ENCODE peak calls at places on chromosomes 4 and X, in eight cellular contexts. One of them, this sample, is unnamed.

GRCh38 chr4:100288811-100289529 is 98.7 kb upstream of the DDIT4L start:
- DNase-seq in OCI-LY7: no peak
- DNase-seq in GM18507: no peak
- DNase-seq in RWPE1: no peak
- DNase-seq in A172: no peak
- DNase-seq in NCI-H2081: no peak
- DNase-seq in NCI-H460: peak; percentile 93
- DNase-seq in DMS 273 treated with DMSO at 0.1 percent for 48 hours: no peak
- DNase-seq in this sample: no peak

GRCh38 chrX:70049406-70049805 is 332 bp downstream of the AWAT2 start:
- DNase-seq in OCI-LY7: no peak
- DNase-seq in GM18507: no peak
- DNase-seq in A172: no peak
- DNase-seq in DMS 273 treated with DMSO at 0.1 percent for 48 hours: no peak
- DNase-seq in NCI-H460: no peak
- DNase-seq in RWPE1: no peak
- DNase-seq in NCI-H2081: no peak
- DNase-seq in this sample: no peak

GRCh38 chr4:151990201-151990600 is 229.4 kb upstream of the GATB start:
- DNase-seq in GM18507: no peak
- DNase-seq in OCI-LY7: no peak
- DNase-seq in DMS 273 treated with DMSO at 0.1 percent for 48 hours: no peak
- DNase-seq in NCI-H2081: no peak
- DNase-seq in RWPE1: peak; percentile 97
- DNase-seq in A172: peak; percentile 96
- DNase-seq in NCI-H460: no peak
- DNase-seq in this sample: no peak

GRCh38 chrX:153416781-153417180 is 5.5 kb downstream of the ZFP92 start:
- DNase-seq in A172: no peak
- DNase-seq in GM18507: no peak
- DNase-seq in NCI-H2081: no peak
- DNase-seq in DMS 273 treated with DMSO at 0.1 percent for 48 hours: peak; percentile 34
- DNase-seq in OCI-LY7: no peak
- DNase-seq in RWPE1: no peak
- DNase-seq in NCI-H460: no peak
- DNase-seq in this sample: no peak

GRCh38 chrX:7891928-7892327 is 35.3 kb downstream of the PNPLA4 start:
- DNase-seq in A172: no peak
- DNase-seq in OCI-LY7: no peak
- DNase-seq in NCI-H460: no peak
- DNase-seq in DMS 273 treated with DMSO at 0.1 percent for 48 hours: no peak
- DNase-seq in GM18507: no peak
- DNase-seq in RWPE1: no peak
- DNase-seq in NCI-H2081: no peak
- DNase-seq in this sample: no peak

GRCh38 chr4:36758779-36759178 is 477.4 kb downstream of the DTHD1 start:
- DNase-seq in DMS 273 treated with DMSO at 0.1 percent for 48 hours: no peak
- DNase-seq in NCI-H460: peak; percentile 80
- DNase-seq in RWPE1: no peak
- DNase-seq in A172: no peak
- DNase-seq in GM18507: no peak
- DNase-seq in NCI-H2081: no peak
- DNase-seq in OCI-LY7: no peak
- DNase-seq in this sample: no peak

GRCh38 chr4:153393397-153393796 is 48.9 kb downstream of the MND1 start:
- DNase-seq in A172: no peak
- DNase-seq in NCI-H460: no peak
- DNase-seq in RWPE1: no peak
- DNase-seq in NCI-H2081: no peak
- DNase-seq in GM18507: no peak
- DNase-seq in OCI-LY7: no peak
- DNase-seq in DMS 273 treated with DMSO at 0.1 percent for 48 hours: no peak
- DNase-seq in this sample: no peak

GRCh38 chr4:13215560-13215959 is 268.6 kb downstream of the RAB28 start:
- DNase-seq in DMS 273 treated with DMSO at 0.1 percent for 48 hours: no peak
- DNase-seq in A172: no peak
- DNase-seq in GM18507: no peak
- DNase-seq in NCI-H2081: no peak
- DNase-seq in OCI-LY7: no peak
- DNase-seq in NCI-H460: no peak
- DNase-seq in RWPE1: no peak
- DNase-seq in this sample: no peak

GRCh38 chrX:131816551-131817136 is 206.5 kb upstream of the STK26 start:
- DNase-seq in GM18507: no peak
- DNase-seq in RWPE1: peak; percentile 5
- DNase-seq in NCI-H2081: peak; percentile 24
- DNase-seq in A172: no peak
- DNase-seq in OCI-LY7: peak; percentile 0
- DNase-seq in NCI-H460: no peak
- DNase-seq in DMS 273 treated with DMSO at 0.1 percent for 48 hours: no peak
- DNase-seq in this sample: peak; percentile 81

GRCh38 chr4:37157403-37158167 is 87.0 kb upstream of the NWD2 start:
- DNase-seq in RWPE1: no peak
- DNase-seq in GM18507: no peak
- DNase-seq in NCI-H2081: no peak
- DNase-seq in OCI-LY7: no peak
- DNase-seq in A172: no peak
- DNase-seq in NCI-H460: no peak
- DNase-seq in DMS 273 treated with DMSO at 0.1 percent for 48 hours: peak; percentile 82
- DNase-seq in this sample: no peak

GRCh38 chrX:39149761-39150160 is 348.5 kb downstream of the MID1IP1 start:
- DNase-seq in NCI-H460: peak; percentile 21
- DNase-seq in NCI-H2081: peak; percentile 58
- DNase-seq in A172: peak; percentile 8
- DNase-seq in OCI-LY7: peak; percentile 65
- DNase-seq in DMS 273 treated with DMSO at 0.1 percent for 48 hours: peak; percentile 30
- DNase-seq in GM18507: no peak
- DNase-seq in RWPE1: peak; percentile 3
- DNase-seq in this sample: peak; percentile 87

GRCh38 chrX:50067435-50068292 is 133.1 kb downstream of the AKAP4 start:
- DNase-seq in NCI-H460: no peak
- DNase-seq in A172: peak; percentile 47
- DNase-seq in DMS 273 treated with DMSO at 0.1 percent for 48 hours: no peak
- DNase-seq in RWPE1: no peak
- DNase-seq in OCI-LY7: no peak
- DNase-seq in NCI-H2081: no peak
- DNase-seq in GM18507: no peak
- DNase-seq in this sample: peak; percentile 43

GRCh38 chrX:20265221-20265725 is 1.4 kb downstream of the RPS6KA3 start:
- DNase-seq in DMS 273 treated with DMSO at 0.1 percent for 48 hours: peak; percentile 21
- DNase-seq in A172: peak; percentile 64
- DNase-seq in NCI-H460: peak; percentile 26
- DNase-seq in OCI-LY7: peak; percentile 47
- DNase-seq in NCI-H2081: peak; percentile 13
- DNase-seq in RWPE1: peak; percentile 26
- DNase-seq in GM18507: no peak
- DNase-seq in this sample: peak; percentile 58

GRCh38 chr4:118005883-118006282 is 28.4 kb upstream of the NDST3 start:
- DNase-seq in NCI-H460: no peak
- DNase-seq in NCI-H2081: no peak
- DNase-seq in DMS 273 treated with DMSO at 0.1 percent for 48 hours: no peak
- DNase-seq in GM18507: no peak
- DNase-seq in OCI-LY7: no peak
- DNase-seq in A172: no peak
- DNase-seq in RWPE1: no peak
- DNase-seq in this sample: no peak

GRCh38 chrX:54496517-54496852 is 451 bp upstream of the FGD1 start:
- DNase-seq in DMS 273 treated with DMSO at 0.1 percent for 48 hours: no peak
- DNase-seq in NCI-H460: no peak
- DNase-seq in GM18507: no peak
- DNase-seq in OCI-LY7: no peak
- DNase-seq in RWPE1: no peak
- DNase-seq in NCI-H2081: no peak
- DNase-seq in A172: no peak
- DNase-seq in this sample: no peak

GRCh38 chr4:76199664-76200211 is 13.9 kb downstream of the SCARB2 start:
- DNase-seq in GM18507: no peak
- DNase-seq in DMS 273 treated with DMSO at 0.1 percent for 48 hours: peak; percentile 54
- DNase-seq in NCI-H2081: no peak
- DNase-seq in RWPE1: no peak
- DNase-seq in OCI-LY7: peak; percentile 76
- DNase-seq in NCI-H460: no peak
- DNase-seq in A172: no peak
- DNase-seq in this sample: peak; percentile 69

GRCh38 chr4:84957509-84958420 is 8.7 kb downstream of the WDFY3 start:
- DNase-seq in NCI-H2081: no peak
- DNase-seq in A172: no peak
- DNase-seq in RWPE1: no peak
- DNase-seq in OCI-LY7: no peak
- DNase-seq in GM18507: no peak
- DNase-seq in NCI-H460: no peak
- DNase-seq in DMS 273 treated with DMSO at 0.1 percent for 48 hours: no peak
- DNase-seq in this sample: no peak

GRCh38 chrX:3651272-3651671 is 62.2 kb downstream of the PRKX start:
- DNase-seq in OCI-LY7: peak; percentile 24
- DNase-seq in NCI-H460: peak; percentile 6
- DNase-seq in A172: peak; percentile 15
- DNase-seq in GM18507: no peak
- DNase-seq in RWPE1: peak; percentile 4
- DNase-seq in DMS 273 treated with DMSO at 0.1 percent for 48 hours: no peak
- DNase-seq in NCI-H2081: no peak
- DNase-seq in this sample: no peak

GRCh38 chr4:94338681-94339351 is 3.8 kb downstream of the HPGDS start:
- DNase-seq in OCI-LY7: no peak
- DNase-seq in RWPE1: no peak
- DNase-seq in DMS 273 treated with DMSO at 0.1 percent for 48 hours: no peak
- DNase-seq in NCI-H2081: no peak
- DNase-seq in A172: no peak
- DNase-seq in GM18507: no peak
- DNase-seq in NCI-H460: no peak
- DNase-seq in this sample: no peak

GRCh38 chr4:52883707-52884669 is 21.9 kb downstream of the RASL11B start:
- DNase-seq in RWPE1: no peak
- DNase-seq in NCI-H460: no peak
- DNase-seq in NCI-H2081: no peak
- DNase-seq in GM18507: no peak
- DNase-seq in DMS 273 treated with DMSO at 0.1 percent for 48 hours: no peak
- DNase-seq in OCI-LY7: no peak
- DNase-seq in A172: no peak
- DNase-seq in this sample: no peak

GRCh38 chr4:1736820-1737219 is 15.5 kb downstream of the TACC3 start:
- DNase-seq in A172: no peak
- DNase-seq in OCI-LY7: no peak
- DNase-seq in NCI-H2081: no peak
- DNase-seq in GM18507: no peak
- DNase-seq in NCI-H460: no peak
- DNase-seq in RWPE1: no peak
- DNase-seq in DMS 273 treated with DMSO at 0.1 percent for 48 hours: no peak
- DNase-seq in this sample: no peak

GRCh38 chrX:134634691-134635090 is 23.6 kb downstream of the PLAC1 start:
- DNase-seq in GM18507: no peak
- DNase-seq in A172: no peak
- DNase-seq in DMS 273 treated with DMSO at 0.1 percent for 48 hours: no peak
- DNase-seq in NCI-H2081: no peak
- DNase-seq in OCI-LY7: no peak
- DNase-seq in RWPE1: no peak
- DNase-seq in NCI-H460: no peak
- DNase-seq in this sample: no peak

GRCh38 chr4:173990126-173990878 is 293.2 kb downstream of the FBXO8 start:
- DNase-seq in GM18507: no peak
- DNase-seq in NCI-H2081: peak; percentile 4
- DNase-seq in NCI-H460: peak; percentile 24
- DNase-seq in RWPE1: peak; percentile 8
- DNase-seq in A172: peak; percentile 33
- DNase-seq in DMS 273 treated with DMSO at 0.1 percent for 48 hours: no peak
- DNase-seq in OCI-LY7: peak; percentile 6
- DNase-seq in this sample: no peak

GRCh38 chr4:40719008-40719623 is 30.6 kb upstream of the NSUN7 start:
- DNase-seq in GM18507: no peak
- DNase-seq in NCI-H460: peak; percentile 72
- DNase-seq in RWPE1: peak; percentile 63
- DNase-seq in OCI-LY7: peak; percentile 71
- DNase-seq in DMS 273 treated with DMSO at 0.1 percent for 48 hours: no peak
- DNase-seq in A172: peak; percentile 38
- DNase-seq in NCI-H2081: peak; percentile 48
- DNase-seq in this sample: no peak

GRCh38 chrX:106378616-106379015 is 210.5 kb downstream of the PWWP3B start:
- DNase-seq in NCI-H2081: no peak
- DNase-seq in A172: no peak
- DNase-seq in GM18507: no peak
- DNase-seq in RWPE1: no peak
- DNase-seq in DMS 273 treated with DMSO at 0.1 percent for 48 hours: no peak
- DNase-seq in NCI-H460: no peak
- DNase-seq in OCI-LY7: no peak
- DNase-seq in this sample: no peak

GRCh38 chrX:147226801-147227200 is 412.3 kb upstream of the CXorf51A start:
- DNase-seq in NCI-H460: peak; percentile 16
- DNase-seq in OCI-LY7: no peak
- DNase-seq in A172: peak; percentile 14
- DNase-seq in NCI-H2081: no peak
- DNase-seq in GM18507: no peak
- DNase-seq in DMS 273 treated with DMSO at 0.1 percent for 48 hours: no peak
- DNase-seq in RWPE1: no peak
- DNase-seq in this sample: no peak

GRCh38 chrX:46703980-46704379 is 54.9 kb downstream of the SLC9A7 start:
- DNase-seq in DMS 273 treated with DMSO at 0.1 percent for 48 hours: no peak
- DNase-seq in GM18507: no peak
- DNase-seq in RWPE1: no peak
- DNase-seq in A172: no peak
- DNase-seq in NCI-H2081: no peak
- DNase-seq in NCI-H460: no peak
- DNase-seq in OCI-LY7: peak; percentile 38
- DNase-seq in this sample: no peak

GRCh38 chrX:87516716-87517115 is 886 bp upstream of the KLHL4 start:
- DNase-seq in NCI-H460: no peak
- DNase-seq in A172: peak; percentile 22
- DNase-seq in GM18507: no peak
- DNase-seq in RWPE1: peak; percentile 27
- DNase-seq in DMS 273 treated with DMSO at 0.1 percent for 48 hours: no peak
- DNase-seq in NCI-H2081: no peak
- DNase-seq in OCI-LY7: no peak
- DNase-seq in this sample: no peak

GRCh38 chr4:3220586-3221494 is 28.1 kb upstream of the MSANTD1 start:
- DNase-seq in RWPE1: no peak
- DNase-seq in GM18507: no peak
- DNase-seq in NCI-H2081: no peak
- DNase-seq in OCI-LY7: no peak
- DNase-seq in DMS 273 treated with DMSO at 0.1 percent for 48 hours: peak; percentile 51
- DNase-seq in A172: no peak
- DNase-seq in NCI-H460: no peak
- DNase-seq in this sample: no peak

GRCh38 chr4:170805352-170805751 is 715.6 kb upstream of the AADAT start:
- DNase-seq in DMS 273 treated with DMSO at 0.1 percent for 48 hours: no peak
- DNase-seq in GM18507: no peak
- DNase-seq in NCI-H460: no peak
- DNase-seq in RWPE1: no peak
- DNase-seq in OCI-LY7: no peak
- DNase-seq in A172: no peak
- DNase-seq in NCI-H2081: no peak
- DNase-seq in this sample: no peak

GRCh38 chr4:12409507-12410190 is 981.0 kb upstream of the HS3ST1 start:
- DNase-seq in GM18507: no peak
- DNase-seq in DMS 273 treated with DMSO at 0.1 percent for 48 hours: no peak
- DNase-seq in NCI-H460: no peak
- DNase-seq in A172: no peak
- DNase-seq in RWPE1: peak; percentile 45
- DNase-seq in NCI-H2081: no peak
- DNase-seq in OCI-LY7: no peak
- DNase-seq in this sample: no peak

GRCh38 chr4:116427666-116428065 is 657.7 kb downstream of the TRAM1L1 start:
- DNase-seq in NCI-H2081: no peak
- DNase-seq in A172: no peak
- DNase-seq in GM18507: no peak
- DNase-seq in RWPE1: no peak
- DNase-seq in NCI-H460: no peak
- DNase-seq in OCI-LY7: no peak
- DNase-seq in DMS 273 treated with DMSO at 0.1 percent for 48 hours: no peak
- DNase-seq in this sample: no peak

GRCh38 chrX:31423575-31424284 is 351.9 kb upstream of the FTHL17 start:
- DNase-seq in NCI-H2081: peak; percentile 62
- DNase-seq in RWPE1: peak; percentile 20
- DNase-seq in NCI-H460: peak; percentile 36
- DNase-seq in A172: peak; percentile 69
- DNase-seq in DMS 273 treated with DMSO at 0.1 percent for 48 hours: no peak
- DNase-seq in OCI-LY7: peak; percentile 32
- DNase-seq in GM18507: no peak
- DNase-seq in this sample: peak; percentile 55

GRCh38 chr4:120568736-120569135 is 353.8 kb downstream of the PRDM5 start:
- DNase-seq in RWPE1: no peak
- DNase-seq in NCI-H2081: no peak
- DNase-seq in DMS 273 treated with DMSO at 0.1 percent for 48 hours: no peak
- DNase-seq in GM18507: no peak
- DNase-seq in OCI-LY7: no peak
- DNase-seq in NCI-H460: no peak
- DNase-seq in A172: no peak
- DNase-seq in this sample: no peak

This sample was measured in left colon.